ENCODE peak calls at places on chromosome 3, in eight cellular contexts. One of them, this sample, is unnamed.

GRCh38 chr3:150414989-150415388 is 6.9 kb downstream of the TSC22D2 start:
- DNase-seq in adrenal gland: no peak
- DNase-seq in left ventricle myocardium inferior: no peak
- DNase-seq in endothelial cell: no peak
- DNase-seq in endothelial cell of umbilical vein: no peak
- DNase-seq in activated T-cell treated with anti-CD3 and anti-CD28 coated beads, Interleukin-2, amount 50 U/mL, for 72 hours: no peak
- DNase-seq in ecto neural progenitor cell: no peak
- DNase-seq in neural progenitor cell: no peak
- DNase-seq in this sample: no peak

GRCh38 chr3:186931487-186932280 is 1.4 kb downstream of the ST6GAL1 start:
- DNase-seq in left ventricle myocardium inferior: peak; percentile 61
- DNase-seq in adrenal gland: no peak
- DNase-seq in activated T-cell treated with anti-CD3 and anti-CD28 coated beads, Interleukin-2, amount 50 U/mL, for 72 hours: peak; percentile 75
- DNase-seq in ecto neural progenitor cell: peak; percentile 64
- DNase-seq in endothelial cell: peak; percentile 31
- DNase-seq in neural progenitor cell: peak; percentile 44
- DNase-seq in endothelial cell of umbilical vein: peak; percentile 56
- DNase-seq in this sample: peak; percentile 66

GRCh38 chr3:187968883-187969580 is 184.9 kb upstream of the LPP start:
- DNase-seq in ecto neural progenitor cell: no peak
- DNase-seq in endothelial cell of umbilical vein: no peak
- DNase-seq in left ventricle myocardium inferior: no peak
- DNase-seq in neural progenitor cell: no peak
- DNase-seq in endothelial cell: no peak
- DNase-seq in adrenal gland: peak; percentile 73
- DNase-seq in activated T-cell treated with anti-CD3 and anti-CD28 coated beads, Interleukin-2, amount 50 U/mL, for 72 hours: no peak
- DNase-seq in this sample: peak; percentile 36

GRCh38 chr3:67619966-67620365 is 34.4 kb downstream of the SUCLG2 start:
- DNase-seq in ecto neural progenitor cell: no peak
- DNase-seq in endothelial cell: no peak
- DNase-seq in endothelial cell of umbilical vein: no peak
- DNase-seq in left ventricle myocardium inferior: no peak
- DNase-seq in activated T-cell treated with anti-CD3 and anti-CD28 coated beads, Interleukin-2, amount 50 U/mL, for 72 hours: no peak
- DNase-seq in adrenal gland: no peak
- DNase-seq in neural progenitor cell: no peak
- DNase-seq in this sample: no peak

GRCh38 chr3:122010506-122010905 is 11.5 kb downstream of the ILDR1 start:
- DNase-seq in neural progenitor cell: no peak
- DNase-seq in endothelial cell of umbilical vein: no peak
- DNase-seq in endothelial cell: no peak
- DNase-seq in left ventricle myocardium inferior: no peak
- DNase-seq in activated T-cell treated with anti-CD3 and anti-CD28 coated beads, Interleukin-2, amount 50 U/mL, for 72 hours: no peak
- DNase-seq in adrenal gland: no peak
- DNase-seq in ecto neural progenitor cell: no peak
- DNase-seq in this sample: no peak

GRCh38 chr3:150314248-150315027 is 93.7 kb upstream of the TSC22D2 start:
- DNase-seq in endothelial cell: no peak
- DNase-seq in endothelial cell of umbilical vein: peak; percentile 17
- DNase-seq in activated T-cell treated with anti-CD3 and anti-CD28 coated beads, Interleukin-2, amount 50 U/mL, for 72 hours: no peak
- DNase-seq in adrenal gland: no peak
- DNase-seq in ecto neural progenitor cell: no peak
- DNase-seq in neural progenitor cell: no peak
- DNase-seq in left ventricle myocardium inferior: no peak
- DNase-seq in this sample: no peak

GRCh38 chr3:14216257-14217048 is 37.8 kb downstream of the LSM3 start:
- DNase-seq in ecto neural progenitor cell: peak; percentile 74
- DNase-seq in activated T-cell treated with anti-CD3 and anti-CD28 coated beads, Interleukin-2, amount 50 U/mL, for 72 hours: peak; percentile 32
- DNase-seq in left ventricle myocardium inferior: peak; percentile 37
- DNase-seq in adrenal gland: peak; percentile 85
- DNase-seq in endothelial cell: peak; percentile 49
- DNase-seq in endothelial cell of umbilical vein: peak; percentile 83
- DNase-seq in neural progenitor cell: peak; percentile 76
- DNase-seq in this sample: peak; percentile 53

GRCh38 chr3:28859897-28860296 is 421.0 kb upstream of the RBMS3 start:
- DNase-seq in activated T-cell treated with anti-CD3 and anti-CD28 coated beads, Interleukin-2, amount 50 U/mL, for 72 hours: no peak
- DNase-seq in ecto neural progenitor cell: no peak
- DNase-seq in endothelial cell: no peak
- DNase-seq in endothelial cell of umbilical vein: no peak
- DNase-seq in left ventricle myocardium inferior: no peak
- DNase-seq in adrenal gland: no peak
- DNase-seq in neural progenitor cell: no peak
- DNase-seq in this sample: no peak

GRCh38 chr3:18572809-18573208 is 147.7 kb upstream of the SATB1 start:
- DNase-seq in activated T-cell treated with anti-CD3 and anti-CD28 coated beads, Interleukin-2, amount 50 U/mL, for 72 hours: no peak
- DNase-seq in left ventricle myocardium inferior: no peak
- DNase-seq in endothelial cell of umbilical vein: no peak
- DNase-seq in neural progenitor cell: no peak
- DNase-seq in adrenal gland: no peak
- DNase-seq in endothelial cell: no peak
- DNase-seq in ecto neural progenitor cell: no peak
- DNase-seq in this sample: no peak

GRCh38 chr3:18988619-18989229 is 159.6 kb upstream of the KCNH8 start:
- DNase-seq in left ventricle myocardium inferior: no peak
- DNase-seq in adrenal gland: no peak
- DNase-seq in endothelial cell: peak; percentile 9
- DNase-seq in ecto neural progenitor cell: no peak
- DNase-seq in activated T-cell treated with anti-CD3 and anti-CD28 coated beads, Interleukin-2, amount 50 U/mL, for 72 hours: peak; percentile 29
- DNase-seq in neural progenitor cell: peak; percentile 61
- DNase-seq in endothelial cell of umbilical vein: no peak
- DNase-seq in this sample: no peak

GRCh38 chr3:27643355-27643754 is 78.8 kb downstream of the EOMES start:
- DNase-seq in endothelial cell: no peak
- DNase-seq in adrenal gland: no peak
- DNase-seq in activated T-cell treated with anti-CD3 and anti-CD28 coated beads, Interleukin-2, amount 50 U/mL, for 72 hours: no peak
- DNase-seq in ecto neural progenitor cell: no peak
- DNase-seq in endothelial cell of umbilical vein: no peak
- DNase-seq in neural progenitor cell: no peak
- DNase-seq in left ventricle myocardium inferior: no peak
- DNase-seq in this sample: no peak

GRCh38 chr3:45994661-45995369 is 809 bp downstream of the FYCO1 start:
- DNase-seq in endothelial cell: no peak
- DNase-seq in activated T-cell treated with anti-CD3 and anti-CD28 coated beads, Interleukin-2, amount 50 U/mL, for 72 hours: peak; percentile 58
- DNase-seq in adrenal gland: peak; percentile 36
- DNase-seq in left ventricle myocardium inferior: no peak
- DNase-seq in ecto neural progenitor cell: peak; percentile 50
- DNase-seq in neural progenitor cell: peak; percentile 55
- DNase-seq in endothelial cell of umbilical vein: no peak
- DNase-seq in this sample: peak; percentile 31

GRCh38 chr3:193681631-193682030 is 88.6 kb downstream of the OPA1 start:
- DNase-seq in left ventricle myocardium inferior: no peak
- DNase-seq in endothelial cell: no peak
- DNase-seq in ecto neural progenitor cell: no peak
- DNase-seq in neural progenitor cell: no peak
- DNase-seq in activated T-cell treated with anti-CD3 and anti-CD28 coated beads, Interleukin-2, amount 50 U/mL, for 72 hours: no peak
- DNase-seq in adrenal gland: no peak
- DNase-seq in endothelial cell of umbilical vein: no peak
- DNase-seq in this sample: no peak

GRCh38 chr3:96070682-96071081 is 743.7 kb upstream of the EPHA6 start:
- DNase-seq in endothelial cell of umbilical vein: no peak
- DNase-seq in left ventricle myocardium inferior: no peak
- DNase-seq in neural progenitor cell: no peak
- DNase-seq in activated T-cell treated with anti-CD3 and anti-CD28 coated beads, Interleukin-2, amount 50 U/mL, for 72 hours: no peak
- DNase-seq in endothelial cell: no peak
- DNase-seq in adrenal gland: no peak
- DNase-seq in ecto neural progenitor cell: no peak
- DNase-seq in this sample: no peak

GRCh38 chr3:5051772-5052171 is 70.3 kb upstream of the ARL8B start:
- DNase-seq in ecto neural progenitor cell: no peak
- DNase-seq in left ventricle myocardium inferior: no peak
- DNase-seq in activated T-cell treated with anti-CD3 and anti-CD28 coated beads, Interleukin-2, amount 50 U/mL, for 72 hours: peak; percentile 50
- DNase-seq in adrenal gland: peak; percentile 46
- DNase-seq in neural progenitor cell: no peak
- DNase-seq in endothelial cell: no peak
- DNase-seq in endothelial cell of umbilical vein: no peak
- DNase-seq in this sample: no peak

GRCh38 chr3:178260887-178261286 is 275.3 kb upstream of the KCNMB2 start:
- DNase-seq in left ventricle myocardium inferior: no peak
- DNase-seq in adrenal gland: peak; percentile 21
- DNase-seq in endothelial cell of umbilical vein: peak; percentile 48
- DNase-seq in activated T-cell treated with anti-CD3 and anti-CD28 coated beads, Interleukin-2, amount 50 U/mL, for 72 hours: no peak
- DNase-seq in ecto neural progenitor cell: no peak
- DNase-seq in neural progenitor cell: no peak
- DNase-seq in endothelial cell: no peak
- DNase-seq in this sample: no peak

GRCh38 chr3:152271465-152272035 is 2.8 kb downstream of the MBNL1 start:
- DNase-seq in adrenal gland: no peak
- DNase-seq in endothelial cell: no peak
- DNase-seq in endothelial cell of umbilical vein: peak; percentile 59
- DNase-seq in neural progenitor cell: no peak
- DNase-seq in left ventricle myocardium inferior: no peak
- DNase-seq in ecto neural progenitor cell: no peak
- DNase-seq in activated T-cell treated with anti-CD3 and anti-CD28 coated beads, Interleukin-2, amount 50 U/mL, for 72 hours: no peak
- DNase-seq in this sample: no peak